ENCODE peak calls at places on chromosomes 4 and X, in seven cellular contexts. W, Y, O, F, C, B and M are unnamed samples.

GRCh38 chrX:18888281-18888680 is 95.6 kb downstream of the PHKA2 start:
- DNase-seq in Y (no peak), B (no peak), O (no peak), C (no peak), F (no peak), W (no peak), M (no peak)

GRCh38 chr4:30837131-30837539 is 117.0 kb downstream of the PCDH7 start:
- DNase-seq in B (peak), W (no peak), C (peak), F (no peak), O (peak), Y (peak), M (peak)

GRCh38 chrX:136525738-136526606 is 6.0 kb upstream of the VGLL1 start:
- DNase-seq in B (no peak), O (peak), F (no peak), Y (no peak), C (peak), W (no peak), M (no peak)

GRCh38 chr4:91243132-91243531 is 1060.6 kb upstream of the GRID2 start:
- DNase-seq in W (no peak), F (no peak), B (no peak), Y (no peak), O (no peak), C (no peak), M (no peak)

GRCh38 chr4:76867880-76868655 is 29.9 kb downstream of the SOWAHB start:
- DNase-seq in W (no peak), Y (no peak), B (no peak), C (no peak), O (no peak), F (peak), M (peak)

GRCh38 chr4:124713213-124713592 is 671 bp upstream of the ANKRD50 start:
- DNase-seq in W (peak), O (peak), Y (no peak), F (peak), C (peak), B (peak), M (no peak)

GRCh38 chrX:149074429-149074828 is 430.7 kb downstream of the IDS start:
- DNase-seq in C (peak), O (no peak), B (no peak), W (no peak), Y (no peak), F (no peak), M (peak)

GRCh38 chr4:121308328-121308663 is 72.5 kb downstream of the QRFPR start:
- DNase-seq in Y (no peak), O (no peak), W (no peak), C (peak), F (no peak), B (peak), M (peak)

GRCh38 chrX:97399400-97399799 is 515.7 kb downstream of the RPA4 start:
- DNase-seq in O (peak), F (no peak), C (peak), Y (no peak), W (no peak), B (no peak), M (peak)

GRCh38 chr4:36651253-36651652 is 369.8 kb downstream of the DTHD1 start:
- DNase-seq in Y (no peak), W (no peak), C (no peak), B (no peak), F (no peak), O (no peak), M (no peak)

GRCh38 chrX:100410083-100410590 is at the start of gene PCDH19:
- DNase-seq in B (peak), Y (no peak), F (peak), O (peak), W (no peak), C (peak), M (peak)

GRCh38 chr4:41384992-41385391 is 128.3 kb downstream of the UCHL1 start:
- DNase-seq in W (no peak), C (no peak), Y (no peak), F (no peak), B (peak), O (no peak), M (peak)

GRCh38 chrX:44898411-44899221 is 25.6 kb downstream of the KDM6A start:
- DNase-seq in W (no peak), B (no peak), O (peak), F (no peak), C (peak), Y (no peak), M (peak)

DNA sequence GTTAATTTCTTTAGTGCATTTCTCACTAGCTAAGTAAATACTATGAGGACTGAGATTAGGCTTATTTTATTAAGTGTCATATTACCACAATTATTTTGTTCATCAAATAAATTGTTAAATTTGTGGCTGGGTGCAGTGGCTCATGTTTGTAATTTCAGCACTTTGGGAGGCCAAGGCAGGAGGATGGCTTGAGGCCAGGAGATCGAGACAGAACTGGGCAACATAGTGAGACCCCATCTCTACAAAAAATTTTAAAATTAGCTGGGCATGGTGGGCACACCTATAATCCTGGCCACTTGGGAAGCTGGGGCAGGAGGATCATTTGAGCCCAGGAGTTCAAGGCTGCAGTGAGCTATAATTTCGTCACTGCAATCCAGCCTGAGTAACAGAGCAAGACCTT is 6.8 kb downstream of the SEC24D start:
- DNase-seq in C (no peak), F (no peak), W (no peak), B (no peak), O (no peak), Y (no peak), M (no peak)
- H2BK120ac ChIP-seq in C (no peak), F (no peak), W (no peak), B (no peak), O (no peak), Y (no peak), M (no peak)

GRCh38 chr4:8703857-8704495 is 111.4 kb downstream of the CPZ start:
- DNase-seq in B (no peak), Y (no peak), W (no peak), F (peak), O (no peak), C (no peak), M (no peak)

GRCh38 chr4:8704632-8705031 is 112.1 kb downstream of the CPZ start:
- DNase-seq in B (no peak), C (no peak), Y (no peak), F (no peak), O (no peak), W (no peak), M (no peak)

GRCh38 chr4:8707045-8707781 is 114.6 kb downstream of the CPZ start:
- DNase-seq in C (no peak), W (no peak), F (peak), B (no peak), O (no peak), Y (no peak), M (no peak)

GRCh38 chr4:8706221-8707044 is 113.9 kb downstream of the CPZ start:
- DNase-seq in O (no peak), B (no peak), Y (no peak), F (peak), C (no peak), W (no peak), M (peak)

GRCh38 chr4:8705161-8706145 is 112.9 kb downstream of the CPZ start:
- DNase-seq in F (peak), B (no peak), W (no peak), Y (peak), C (no peak), O (no peak), M (peak)
- H4K8ac ChIP-seq in F (no peak), B (no peak), W (peak), Y (no peak), C (no peak), O (no peak), M (no peak)

GRCh38 chr4:55980725-55981124 is 32.0 kb downstream of the CEP135 start:
- DNase-seq in B (no peak), O (no peak), W (no peak), Y (no peak), F (no peak), C (no peak), M (no peak)
- H2BK120ac ChIP-seq in B (no peak), O (no peak), W (no peak), Y (no peak), F (no peak), C (no peak), M (no peak)

GRCh38 chr4:55269970-55270369 is 76.1 kb upstream of the SRD5A3 start:
- DNase-seq in Y (no peak), O (no peak), W (no peak), C (no peak), F (no peak), B (no peak), M (no peak)
- H4K8ac ChIP-seq in Y (no peak), O (no peak), W (no peak), C (no peak), F (no peak), B (no peak), M (no peak)

GRCh38 chr4:111228396-111228795 is 605.5 kb upstream of the PITX2 start:
- DNase-seq in F (no peak), C (peak), B (no peak), O (peak), Y (no peak), W (no peak), M (no peak)

GRCh38 chr4:111234939-111235338 is 612.1 kb upstream of the PITX2 start:
- DNase-seq in W (no peak), F (no peak), B (no peak), C (no peak), Y (no peak), O (no peak), M (no peak)

GRCh38 chr4:111231281-111231680 is 608.4 kb upstream of the PITX2 start:
- DNase-seq in B (no peak), F (no peak), W (no peak), Y (no peak), O (no peak), C (no peak), M (no peak)

GRCh38 chr4:111228874-111229273 is 606.0 kb upstream of the PITX2 start:
- DNase-seq in B (peak), C (peak), Y (no peak), W (no peak), F (no peak), O (peak), M (no peak)

DNA sequence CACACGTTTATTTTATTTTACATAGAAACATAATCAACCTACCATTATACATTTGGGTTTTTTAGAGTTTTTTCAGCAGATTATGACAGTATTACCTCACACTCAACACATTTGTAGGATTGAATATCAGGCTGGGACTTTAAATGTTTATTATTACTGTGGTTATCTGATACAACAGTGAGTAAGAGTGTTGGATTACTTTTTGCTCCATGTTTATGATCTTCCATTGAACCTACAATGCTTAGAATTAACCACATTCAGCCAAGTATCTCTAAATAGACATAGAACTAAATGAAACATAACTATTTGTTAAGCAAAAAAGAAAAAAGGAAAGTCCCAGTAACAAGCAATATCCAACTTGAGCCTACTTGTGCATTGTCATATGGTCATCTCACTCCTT is 607.4 kb upstream of the PITX2 start:
- DNase-seq in F (no peak), O (peak), C (peak), Y (no peak), B (no peak), W (no peak), M (no peak)
- H2BK120ac ChIP-seq in F (no peak), O (no peak), C (no peak), Y (no peak), B (no peak), W (no peak), M (no peak)